ENCODE peak calls at places on chromosomes 4 and X, in six cellular contexts. One of them, this sample, is unnamed.
A peak's percentile ranks its signal among the peaks of the same experiment; 100 is the strongest.

GRCh38 chr4:158999166-158999682 is 103.7 kb upstream of the RAPGEF2 start:
- DNase-seq in stomach: no peak
- DNase-seq in stimulated activated naive CD8-positive, alpha-beta T cell treated with anti-CD3 and anti-CD28 coated beads, Interleukin-15, amount 100 ng/mL, for 72 hours: no peak
- DNase-seq in stimulated activated effector memory CD8-positive, alpha-beta T cell treated with anti-CD3 and anti-CD28 coated beads, Interleukin-12 subunit alpha, Interleukin-12 subunit beta, amount 100 ng/mL, for 72 hours: no peak
- DNase-seq in natural killer cell treated with Interleukin-12 subunit alpha and Interleukin-12 subunit beta and Interleukin-15 and Interleukin-18, amount 100 ng/mL, for 72 hours: no peak
- DNase-seq in ovary: no peak
- DNase-seq in this sample: no peak

GRCh38 chr4:102792361-102792936 is 31.7 kb upstream of the MANBA start:
- DNase-seq in stomach: no peak
- DNase-seq in stimulated activated naive CD8-positive, alpha-beta T cell treated with anti-CD3 and anti-CD28 coated beads, Interleukin-15, amount 100 ng/mL, for 72 hours: no peak
- DNase-seq in stimulated activated effector memory CD8-positive, alpha-beta T cell treated with anti-CD3 and anti-CD28 coated beads, Interleukin-12 subunit alpha, Interleukin-12 subunit beta, amount 100 ng/mL, for 72 hours: no peak
- DNase-seq in natural killer cell treated with Interleukin-12 subunit alpha and Interleukin-12 subunit beta and Interleukin-15 and Interleukin-18, amount 100 ng/mL, for 72 hours: no peak
- DNase-seq in ovary: no peak
- DNase-seq in this sample: no peak

GRCh38 chrX:116111497-116111896 is 59.0 kb upstream of the AGTR2 start:
- DNase-seq in stomach: no peak
- DNase-seq in stimulated activated naive CD8-positive, alpha-beta T cell treated with anti-CD3 and anti-CD28 coated beads, Interleukin-15, amount 100 ng/mL, for 72 hours: no peak
- DNase-seq in stimulated activated effector memory CD8-positive, alpha-beta T cell treated with anti-CD3 and anti-CD28 coated beads, Interleukin-12 subunit alpha, Interleukin-12 subunit beta, amount 100 ng/mL, for 72 hours: no peak
- DNase-seq in natural killer cell treated with Interleukin-12 subunit alpha and Interleukin-12 subunit beta and Interleukin-15 and Interleukin-18, amount 100 ng/mL, for 72 hours: no peak
- DNase-seq in ovary: no peak
- DNase-seq in this sample: no peak

GRCh38 chr4:188107931-188108843 is 1.2 kb downstream of the TRIML2 start:
- DNase-seq in stomach: no peak
- DNase-seq in stimulated activated naive CD8-positive, alpha-beta T cell treated with anti-CD3 and anti-CD28 coated beads, Interleukin-15, amount 100 ng/mL, for 72 hours: no peak
- DNase-seq in stimulated activated effector memory CD8-positive, alpha-beta T cell treated with anti-CD3 and anti-CD28 coated beads, Interleukin-12 subunit alpha, Interleukin-12 subunit beta, amount 100 ng/mL, for 72 hours: no peak
- DNase-seq in natural killer cell treated with Interleukin-12 subunit alpha and Interleukin-12 subunit beta and Interleukin-15 and Interleukin-18, amount 100 ng/mL, for 72 hours: no peak
- DNase-seq in ovary: no peak
- DNase-seq in this sample: peak; percentile 73

GRCh38 chrX:30787012-30787411 is 102.0 kb downstream of the TAB3 start:
- DNase-seq in stomach: peak; percentile 17
- DNase-seq in stimulated activated naive CD8-positive, alpha-beta T cell treated with anti-CD3 and anti-CD28 coated beads, Interleukin-15, amount 100 ng/mL, for 72 hours: no peak
- DNase-seq in stimulated activated effector memory CD8-positive, alpha-beta T cell treated with anti-CD3 and anti-CD28 coated beads, Interleukin-12 subunit alpha, Interleukin-12 subunit beta, amount 100 ng/mL, for 72 hours: no peak
- DNase-seq in natural killer cell treated with Interleukin-12 subunit alpha and Interleukin-12 subunit beta and Interleukin-15 and Interleukin-18, amount 100 ng/mL, for 72 hours: no peak
- DNase-seq in ovary: no peak
- DNase-seq in this sample: no peak

GRCh38 chr4:76690091-76690905 is 207.6 kb downstream of the SOWAHB start:
- DNase-seq in stomach: peak; percentile 63
- DNase-seq in stimulated activated naive CD8-positive, alpha-beta T cell treated with anti-CD3 and anti-CD28 coated beads, Interleukin-15, amount 100 ng/mL, for 72 hours: no peak
- DNase-seq in stimulated activated effector memory CD8-positive, alpha-beta T cell treated with anti-CD3 and anti-CD28 coated beads, Interleukin-12 subunit alpha, Interleukin-12 subunit beta, amount 100 ng/mL, for 72 hours: no peak
- DNase-seq in natural killer cell treated with Interleukin-12 subunit alpha and Interleukin-12 subunit beta and Interleukin-15 and Interleukin-18, amount 100 ng/mL, for 72 hours: no peak
- DNase-seq in ovary: no peak
- DNase-seq in this sample: peak; percentile 64

GRCh38 chrX:150643271-150643670 is 49.9 kb upstream of the MTMR1 start:
- DNase-seq in stomach: no peak
- DNase-seq in stimulated activated naive CD8-positive, alpha-beta T cell treated with anti-CD3 and anti-CD28 coated beads, Interleukin-15, amount 100 ng/mL, for 72 hours: no peak
- DNase-seq in stimulated activated effector memory CD8-positive, alpha-beta T cell treated with anti-CD3 and anti-CD28 coated beads, Interleukin-12 subunit alpha, Interleukin-12 subunit beta, amount 100 ng/mL, for 72 hours: no peak
- DNase-seq in natural killer cell treated with Interleukin-12 subunit alpha and Interleukin-12 subunit beta and Interleukin-15 and Interleukin-18, amount 100 ng/mL, for 72 hours: no peak
- DNase-seq in ovary: no peak
- DNase-seq in this sample: no peak

GRCh38 chr4:141283152-141283551 is 62.5 kb downstream of the ZNF330 start:
- DNase-seq in stomach: no peak
- DNase-seq in stimulated activated naive CD8-positive, alpha-beta T cell treated with anti-CD3 and anti-CD28 coated beads, Interleukin-15, amount 100 ng/mL, for 72 hours: no peak
- DNase-seq in stimulated activated effector memory CD8-positive, alpha-beta T cell treated with anti-CD3 and anti-CD28 coated beads, Interleukin-12 subunit alpha, Interleukin-12 subunit beta, amount 100 ng/mL, for 72 hours: no peak
- DNase-seq in natural killer cell treated with Interleukin-12 subunit alpha and Interleukin-12 subunit beta and Interleukin-15 and Interleukin-18, amount 100 ng/mL, for 72 hours: no peak
- DNase-seq in ovary: no peak
- DNase-seq in this sample: no peak

GRCh38 chrX:12702509-12703091 is 88.6 kb upstream of the PRPS2 start:
- DNase-seq in stomach: no peak
- DNase-seq in stimulated activated naive CD8-positive, alpha-beta T cell treated with anti-CD3 and anti-CD28 coated beads, Interleukin-15, amount 100 ng/mL, for 72 hours: no peak
- DNase-seq in stimulated activated effector memory CD8-positive, alpha-beta T cell treated with anti-CD3 and anti-CD28 coated beads, Interleukin-12 subunit alpha, Interleukin-12 subunit beta, amount 100 ng/mL, for 72 hours: no peak
- DNase-seq in natural killer cell treated with Interleukin-12 subunit alpha and Interleukin-12 subunit beta and Interleukin-15 and Interleukin-18, amount 100 ng/mL, for 72 hours: no peak
- DNase-seq in ovary: no peak
- DNase-seq in this sample: no peak

GRCh38 chrX:68685722-68686683 is 38.5 kb downstream of the STARD8 start:
- DNase-seq in stomach: no peak
- DNase-seq in stimulated activated naive CD8-positive, alpha-beta T cell treated with anti-CD3 and anti-CD28 coated beads, Interleukin-15, amount 100 ng/mL, for 72 hours: no peak
- DNase-seq in stimulated activated effector memory CD8-positive, alpha-beta T cell treated with anti-CD3 and anti-CD28 coated beads, Interleukin-12 subunit alpha, Interleukin-12 subunit beta, amount 100 ng/mL, for 72 hours: no peak
- DNase-seq in natural killer cell treated with Interleukin-12 subunit alpha and Interleukin-12 subunit beta and Interleukin-15 and Interleukin-18, amount 100 ng/mL, for 72 hours: no peak
- DNase-seq in ovary: peak; percentile 17
- DNase-seq in this sample: peak; percentile 79

GRCh38 chr4:139912423-139912822 is 241.6 kb downstream of the MAML3 start:
- DNase-seq in stomach: no peak
- DNase-seq in stimulated activated naive CD8-positive, alpha-beta T cell treated with anti-CD3 and anti-CD28 coated beads, Interleukin-15, amount 100 ng/mL, for 72 hours: no peak
- DNase-seq in stimulated activated effector memory CD8-positive, alpha-beta T cell treated with anti-CD3 and anti-CD28 coated beads, Interleukin-12 subunit alpha, Interleukin-12 subunit beta, amount 100 ng/mL, for 72 hours: no peak
- DNase-seq in natural killer cell treated with Interleukin-12 subunit alpha and Interleukin-12 subunit beta and Interleukin-15 and Interleukin-18, amount 100 ng/mL, for 72 hours: no peak
- DNase-seq in ovary: no peak
- DNase-seq in this sample: no peak

GRCh38 chrX:131907488-131908314 is 115.4 kb upstream of the STK26 start:
- DNase-seq in stomach: no peak
- DNase-seq in stimulated activated naive CD8-positive, alpha-beta T cell treated with anti-CD3 and anti-CD28 coated beads, Interleukin-15, amount 100 ng/mL, for 72 hours: no peak
- DNase-seq in stimulated activated effector memory CD8-positive, alpha-beta T cell treated with anti-CD3 and anti-CD28 coated beads, Interleukin-12 subunit alpha, Interleukin-12 subunit beta, amount 100 ng/mL, for 72 hours: no peak
- DNase-seq in natural killer cell treated with Interleukin-12 subunit alpha and Interleukin-12 subunit beta and Interleukin-15 and Interleukin-18, amount 100 ng/mL, for 72 hours: no peak
- DNase-seq in ovary: no peak
- DNase-seq in this sample: no peak

GRCh38 chr4:152094851-152095700 is 334.3 kb upstream of the GATB start:
- DNase-seq in stomach: no peak
- DNase-seq in stimulated activated naive CD8-positive, alpha-beta T cell treated with anti-CD3 and anti-CD28 coated beads, Interleukin-15, amount 100 ng/mL, for 72 hours: no peak
- DNase-seq in stimulated activated effector memory CD8-positive, alpha-beta T cell treated with anti-CD3 and anti-CD28 coated beads, Interleukin-12 subunit alpha, Interleukin-12 subunit beta, amount 100 ng/mL, for 72 hours: no peak
- DNase-seq in natural killer cell treated with Interleukin-12 subunit alpha and Interleukin-12 subunit beta and Interleukin-15 and Interleukin-18, amount 100 ng/mL, for 72 hours: no peak
- DNase-seq in ovary: no peak
- DNase-seq in this sample: no peak

GRCh38 chr4:28386776-28387175 is 1526.1 kb downstream of the STIM2 start:
- DNase-seq in stomach: no peak
- DNase-seq in stimulated activated naive CD8-positive, alpha-beta T cell treated with anti-CD3 and anti-CD28 coated beads, Interleukin-15, amount 100 ng/mL, for 72 hours: no peak
- DNase-seq in stimulated activated effector memory CD8-positive, alpha-beta T cell treated with anti-CD3 and anti-CD28 coated beads, Interleukin-12 subunit alpha, Interleukin-12 subunit beta, amount 100 ng/mL, for 72 hours: no peak
- DNase-seq in natural killer cell treated with Interleukin-12 subunit alpha and Interleukin-12 subunit beta and Interleukin-15 and Interleukin-18, amount 100 ng/mL, for 72 hours: no peak
- DNase-seq in ovary: no peak
- DNase-seq in this sample: no peak

GRCh38 chr4:84938316-84938715 is 28.2 kb downstream of the WDFY3 start:
- DNase-seq in stomach: no peak
- DNase-seq in stimulated activated naive CD8-positive, alpha-beta T cell treated with anti-CD3 and anti-CD28 coated beads, Interleukin-15, amount 100 ng/mL, for 72 hours: no peak
- DNase-seq in stimulated activated effector memory CD8-positive, alpha-beta T cell treated with anti-CD3 and anti-CD28 coated beads, Interleukin-12 subunit alpha, Interleukin-12 subunit beta, amount 100 ng/mL, for 72 hours: no peak
- DNase-seq in natural killer cell treated with Interleukin-12 subunit alpha and Interleukin-12 subunit beta and Interleukin-15 and Interleukin-18, amount 100 ng/mL, for 72 hours: no peak
- DNase-seq in ovary: no peak
- DNase-seq in this sample: no peak

This sample was measured in islet precursor cell.